ENCODE peak calls at places on chromosome 17, in eight cellular contexts. W, F, E, S, J, V, R and H are unnamed samples.

GRCh38 chr17:42809250-42809649 is 10.6 kb downstream of the CNTD1 start:
- DNase-seq in F (no peak), V (peak), W (peak), R (peak), S (no peak), E (no peak), J (peak), H (no peak)

GRCh38 chr17:27478901-27479531 is 22.8 kb downstream of the KSR1 start:
- DNase-seq in S (no peak), V (no peak), F (no peak), R (no peak), J (no peak), E (no peak), W (no peak), H (no peak)

GRCh38 chr17:67052720-67053437 is 8.5 kb downstream of the CACNG1 start:
- DNase-seq in W (no peak), V (no peak), F (no peak), E (no peak), J (no peak), R (no peak), S (no peak), H (no peak)

GRCh38 chr17:82926716-82927115 is 86.9 kb upstream of the ZNF750 start:
- DNase-seq in R (no peak), E (no peak), V (no peak), W (no peak), J (no peak), S (no peak), F (no peak), H (no peak)

GRCh38 chr17:66551839-66552238 is 249.4 kb downstream of the PRKCA start:
- DNase-seq in W (no peak), V (no peak), S (no peak), J (no peak), F (no peak), E (no peak), R (no peak), H (no peak)

GRCh38 chr17:49567871-49568694 is 7.6 kb upstream of the NXPH3 start:
- DNase-seq in J (peak), V (peak), F (peak), E (peak), S (peak), W (peak), R (peak), H (peak)

GRCh38 chr17:69117855-69118758 is 23.6 kb downstream of the ABCA6 start:
- DNase-seq in R (no peak), F (peak), W (no peak), J (no peak), S (no peak), E (no peak), V (no peak), H (no peak)

GRCh38 chr17:147796-148740 is 10.7 kb downstream of the SCGB1C2 start:
- DNase-seq in W (no peak), E (peak), S (no peak), F (no peak), V (no peak), R (no peak), J (peak), H (peak)

GRCh38 chr17:63702223-63702577 is 2.3 kb upstream of the LIMD2 start:
- DNase-seq in J (no peak), S (no peak), V (no peak), E (peak), R (no peak), F (no peak), W (no peak), H (no peak)

GRCh38 chr17:57557793-57558681 is 187.1 kb downstream of the CCDC182 start:
- DNase-seq in W (no peak), E (no peak), J (no peak), S (no peak), F (no peak), V (no peak), R (no peak), H (no peak)

GRCh38 chr17:71342726-71343125 is 778.1 kb upstream of the SOX9 start:
- DNase-seq in F (no peak), R (no peak), V (no peak), W (no peak), E (no peak), S (no peak), J (no peak), H (no peak)

GRCh38 chr17:16281351-16281750 is 64.3 kb downstream of the PIGL start:
- DNase-seq in E (no peak), W (peak), V (peak), F (no peak), S (no peak), R (no peak), J (no peak), H (no peak)

GRCh38 chr17:69960755-69961154 is 114.3 kb upstream of the KCNJ16 start:
- DNase-seq in W (no peak), J (peak), S (no peak), E (no peak), R (no peak), V (no peak), F (no peak), H (no peak)

GRCh38 chr17:59409336-59410048 is 78.0 kb downstream of the YPEL2 start:
- DNase-seq in R (no peak), J (no peak), V (no peak), F (no peak), E (no peak), S (no peak), W (no peak), H (no peak)
- TF ChIP-seq CTCF in R (no peak), J (no peak), V (no peak), F (no peak), E (no peak), S (no peak), W (no peak), H (no peak)

GRCh38 chr17:48134912-48135480 is 27.4 kb downstream of the SNX11 start:
- DNase-seq in W (no peak), J (no peak), E (no peak), R (no peak), S (no peak), F (no peak), V (no peak), H (no peak)
- TF ChIP-seq CTCF in W (peak), J (no peak), E (no peak), R (no peak), S (no peak), F (peak), V (peak), H (no peak)

GRCh38 chr17:29613856-29614255 is 8.9 kb downstream of the CORO6 start:
- DNase-seq in V (no peak), W (no peak), R (no peak), J (peak), E (no peak), F (no peak), S (no peak), H (no peak)
- TF ChIP-seq CTCF in V (no peak), W (no peak), R (no peak), J (no peak), E (no peak), F (no peak), S (no peak), H (no peak)

GRCh38 chr17:75624714-75625345 is 8.4 kb upstream of the SMIM5 start:
- DNase-seq in R (no peak), S (no peak), V (no peak), E (no peak), F (no peak), J (no peak), W (no peak), H (no peak)

GRCh38 chr17:75626496-75627038 is 6.7 kb upstream of the SMIM5 start:
- DNase-seq in W (no peak), R (no peak), V (no peak), F (no peak), S (no peak), E (no peak), J (no peak), H (no peak)

GRCh38 chr17:75624021-75624420 is 9.2 kb upstream of the SMIM5 start:
- DNase-seq in V (no peak), W (no peak), R (no peak), J (no peak), F (no peak), E (no peak), S (no peak), H (no peak)

GRCh38 chr17:75627094-75627493 is 6.1 kb upstream of the SMIM5 start:
- DNase-seq in F (no peak), W (no peak), R (no peak), J (no peak), V (no peak), S (no peak), E (no peak), H (no peak)

GRCh38 chr17:75625813-75626486 is 7.3 kb upstream of the SMIM5 start:
- DNase-seq in F (peak), R (peak), V (no peak), S (peak), E (no peak), J (no peak), W (peak), H (no peak)
- TF ChIP-seq CTCF in F (peak), R (peak), V (peak), S (peak), E (peak), J (peak), W (peak), H (peak)